ENCODE peak calls at places on chromosomes 5 and 9, in four cellular contexts. L, C, P and I are unnamed samples.

GRCh38 chr5:34891981-34892380 is 23.3 kb downstream of the RAD1 start:
- DNase-seq in C (no peak), P (no peak), L (peak), I (no peak)

GRCh38 chr9:126413470-126414051 is 86.9 kb downstream of the MVB12B start:
- DNase-seq in C (no peak), P (no peak), L (no peak), I (no peak)

GRCh38 chr5:169296456-169297220 is 4.3 kb downstream of the SLIT3 start:
- DNase-seq in L (no peak), P (no peak), C (no peak), I (peak)

GRCh38 chr9:87478211-87478992 is 19.3 kb upstream of the DAPK1 start:
- DNase-seq in P (no peak), C (no peak), L (no peak), I (no peak)

GRCh38 chr9:135702002-135702721 is at the start of gene KCNT1:
- DNase-seq in P (peak), L (peak), C (no peak), I (peak)

GRCh38 chr5:113614191-113614590 is 100.7 kb downstream of the YTHDC2 start:
- DNase-seq in P (no peak), L (peak), C (no peak), I (no peak)

GRCh38 chr5:136424835-136425694 is 59.7 kb upstream of the TRPC7 start:
- DNase-seq in C (no peak), L (peak), P (peak), I (peak)

GRCh38 chr5:108531367-108532211 is 149.7 kb upstream of the FBXL17 start:
- DNase-seq in C (no peak), P (peak), L (peak), I (no peak)

GRCh38 chr9:2722715-2723114 is 5.4 kb downstream of the KCNV2 start:
- DNase-seq in L (peak), C (no peak), P (peak), I (no peak)

GRCh38 chr5:54836959-54837534 is 148.3 kb downstream of the ESM1 start:
- DNase-seq in P (no peak), C (no peak), L (peak), I (no peak)

GRCh38 chr5:1536298-1537165 is 12.8 kb upstream of the LPCAT1 start:
- DNase-seq in C (peak), L (peak), P (no peak), I (no peak)

GRCh38 chr9:110880123-110880522 is 158.1 kb downstream of the LPAR1 start:
- DNase-seq in C (no peak), L (peak), P (no peak), I (no peak)

GRCh38 chr5:125310749-125311148 is 564.3 kb upstream of the ZNF608 start:
- DNase-seq in L (peak), C (no peak), P (no peak), I (no peak)

GRCh38 chr5:163846512-163846911 is 341.1 kb downstream of the MAT2B start:
- DNase-seq in L (peak), P (no peak), C (no peak), I (no peak)

DNA sequence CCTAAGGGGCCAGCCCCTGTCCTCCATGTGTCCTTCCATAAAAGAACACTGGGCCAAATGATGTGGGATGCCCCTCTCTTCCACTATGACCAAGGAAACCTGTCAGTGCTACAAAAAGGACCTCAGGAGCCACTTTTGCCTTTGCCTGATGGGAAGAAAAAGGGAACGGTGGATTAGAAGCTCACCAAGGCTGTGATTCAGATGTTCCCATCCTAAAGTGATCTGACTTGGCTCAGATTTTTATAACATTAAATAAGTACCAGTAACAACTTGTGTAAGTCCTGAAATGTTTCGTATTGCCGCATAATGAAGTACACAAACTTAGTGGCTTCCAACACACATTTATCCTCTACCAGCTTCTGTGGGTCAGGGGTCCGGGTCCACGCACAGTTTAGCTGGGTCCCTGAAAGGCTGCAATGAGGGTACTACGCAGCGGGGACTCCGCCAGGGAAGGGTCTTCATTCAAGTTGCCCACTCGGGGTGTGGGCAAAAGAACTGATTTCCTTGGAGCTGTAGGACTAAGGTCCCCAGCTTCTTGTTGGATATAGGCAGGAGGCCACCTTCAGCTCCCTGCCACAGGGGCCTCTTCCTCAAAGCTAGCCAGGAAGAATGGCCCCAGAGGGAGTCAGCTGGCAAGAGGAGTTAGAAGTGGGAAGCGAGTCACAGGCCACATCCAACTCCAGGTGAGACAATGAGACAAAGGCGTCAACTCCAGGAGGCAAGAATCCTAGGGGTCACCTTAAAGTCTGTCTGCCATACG is 60.4 kb downstream of the RAPGEF1 start:
- DNase-seq in L (no peak), P (no peak), C (no peak), I (no peak)
- TF ChIP-seq ELK1 in L (no peak), P (no peak), C (no peak), I (no peak)

GRCh38 chr9:95494022-95494415 is 22.8 kb downstream of the PTCH1 start:
- DNase-seq in C (no peak), L (no peak), P (no peak), I (no peak)
- TF ChIP-seq ELK1 in C (no peak), L (no peak), P (no peak), I (no peak)

GRCh38 chr5:72328172-72328571 is 8.0 kb downstream of the PTCD2 start:
- DNase-seq in L (peak), C (no peak), P (no peak), I (no peak)
- TF ChIP-seq ELK1 in L (no peak), C (no peak), P (no peak), I (no peak)

DNA sequence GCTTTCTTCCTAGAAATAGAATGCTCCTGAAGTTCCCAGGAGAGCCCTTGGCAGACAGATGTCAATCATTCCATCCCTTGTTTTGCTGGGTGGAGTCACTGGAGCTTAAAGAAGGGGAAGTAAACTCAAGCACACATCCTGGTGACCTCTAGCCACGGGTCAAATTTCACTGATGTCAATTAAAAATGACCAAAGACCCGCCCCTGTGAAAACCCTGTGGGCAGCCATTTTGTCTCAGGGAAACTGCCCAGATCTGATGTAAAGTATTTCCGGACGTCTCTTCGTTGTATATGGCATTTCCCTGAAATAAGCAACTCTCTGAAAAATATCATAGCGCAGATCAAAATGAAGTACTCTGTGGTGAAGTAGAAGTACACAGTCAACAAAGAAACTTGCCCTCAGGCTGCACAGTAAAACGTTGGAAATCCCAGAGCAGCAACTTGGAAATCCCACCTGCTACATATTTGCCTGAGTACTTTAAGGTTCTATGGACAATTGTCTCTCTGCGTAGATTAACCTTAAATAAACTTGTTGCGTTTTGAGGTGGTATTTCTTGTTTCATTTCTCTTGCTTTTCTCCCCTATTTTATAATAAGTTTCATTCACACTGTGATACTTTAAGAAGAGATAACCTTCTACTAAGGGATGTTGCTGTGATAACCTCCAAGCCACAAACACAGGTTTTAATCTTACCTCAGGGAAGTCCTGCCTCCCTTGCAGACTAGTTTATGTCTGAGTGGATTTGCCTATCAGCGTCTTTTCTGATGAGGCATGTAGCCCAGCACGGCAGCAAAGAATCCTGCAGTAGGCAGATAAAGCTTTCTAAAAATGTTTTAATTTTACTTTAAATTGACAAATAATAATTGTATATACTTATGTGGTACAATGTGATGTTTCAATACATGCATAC is 60.9 kb upstream of the PIP5K1B start:
- DNase-seq in L (no peak), C (peak), P (peak), I (no peak)
- TF ChIP-seq ELK1 in L (no peak), C (no peak), P (no peak), I (no peak)

GRCh38 chr5:132050136-132050535 is 10.3 kb upstream of the IL3 start:
- DNase-seq in C (no peak), L (no peak), P (no peak), I (no peak)
- TF ChIP-seq ELK1 in C (no peak), L (no peak), P (no peak), I (no peak)